ENCODE peak calls at places on chromosome 7, in eight cellular contexts. One of them, this sample, is unnamed.

GRCh38 chr7:7920481-7920880 is 48.1 kb upstream of the GLCCI1 start:
- DNase-seq in mesendoderm: no peak
- DNase-seq in psoas muscle: no peak
- DNase-seq in lower lobe of right lung: no peak
- DNase-seq in CD8-positive, alpha-beta memory T cell: no peak
- DNase-seq in heart right ventricle: no peak
- DNase-seq in HCT116: no peak
- DNase-seq in endodermal cell: no peak
- DNase-seq in this sample: no peak

GRCh38 chr7:4642468-4643203 is 39.5 kb upstream of the FOXK1 start:
- DNase-seq in psoas muscle: no peak
- DNase-seq in lower lobe of right lung: no peak
- DNase-seq in heart right ventricle: no peak
- DNase-seq in HCT116: no peak
- DNase-seq in mesendoderm: no peak
- DNase-seq in CD8-positive, alpha-beta memory T cell: no peak
- DNase-seq in endodermal cell: no peak
- DNase-seq in this sample: peak

GRCh38 chr7:95577137-95577536 is 19.2 kb downstream of the PDK4 start:
- DNase-seq in CD8-positive, alpha-beta memory T cell: no peak
- DNase-seq in lower lobe of right lung: no peak
- DNase-seq in heart right ventricle: no peak
- DNase-seq in endodermal cell: peak
- DNase-seq in HCT116: no peak
- DNase-seq in psoas muscle: no peak
- DNase-seq in mesendoderm: peak
- DNase-seq in this sample: no peak

GRCh38 chr7:29463504-29464158 is 100.0 kb upstream of the PRR15 start:
- DNase-seq in psoas muscle: no peak
- DNase-seq in CD8-positive, alpha-beta memory T cell: no peak
- DNase-seq in heart right ventricle: no peak
- DNase-seq in endodermal cell: no peak
- DNase-seq in mesendoderm: no peak
- DNase-seq in lower lobe of right lung: no peak
- DNase-seq in HCT116: no peak
- DNase-seq in this sample: no peak

GRCh38 chr7:159105066-159105780 is 39.4 kb downstream of the VIPR2 start:
- DNase-seq in endodermal cell: no peak
- DNase-seq in mesendoderm: no peak
- DNase-seq in lower lobe of right lung: no peak
- DNase-seq in HCT116: no peak
- DNase-seq in heart right ventricle: no peak
- DNase-seq in psoas muscle: peak
- DNase-seq in CD8-positive, alpha-beta memory T cell: no peak
- DNase-seq in this sample: peak

GRCh38 chr7:388461-388960 is 98.5 kb downstream of the FOXL3 start:
- DNase-seq in endodermal cell: peak
- DNase-seq in mesendoderm: no peak
- DNase-seq in lower lobe of right lung: peak
- DNase-seq in CD8-positive, alpha-beta memory T cell: no peak
- DNase-seq in heart right ventricle: peak
- DNase-seq in HCT116: no peak
- DNase-seq in psoas muscle: no peak
- DNase-seq in this sample: peak

GRCh38 chr7:31948041-31948440 is 122.2 kb downstream of the PDE1C start:
- DNase-seq in CD8-positive, alpha-beta memory T cell: no peak
- DNase-seq in heart right ventricle: no peak
- DNase-seq in lower lobe of right lung: no peak
- DNase-seq in mesendoderm: no peak
- DNase-seq in psoas muscle: no peak
- DNase-seq in HCT116: no peak
- DNase-seq in endodermal cell: no peak
- DNase-seq in this sample: no peak

GRCh38 chr7:19567011-19567410 is 141.8 kb downstream of the POLR1F start:
- DNase-seq in lower lobe of right lung: no peak
- DNase-seq in psoas muscle: no peak
- DNase-seq in mesendoderm: no peak
- DNase-seq in HCT116: no peak
- DNase-seq in heart right ventricle: no peak
- DNase-seq in endodermal cell: no peak
- DNase-seq in CD8-positive, alpha-beta memory T cell: no peak
- DNase-seq in this sample: no peak

GRCh38 chr7:134351424-134351823 is 34.7 kb upstream of the SLC35B4 start:
- DNase-seq in heart right ventricle: no peak
- DNase-seq in CD8-positive, alpha-beta memory T cell: no peak
- DNase-seq in psoas muscle: no peak
- DNase-seq in lower lobe of right lung: no peak
- DNase-seq in mesendoderm: no peak
- DNase-seq in endodermal cell: no peak
- DNase-seq in HCT116: no peak
- DNase-seq in this sample: no peak

GRCh38 chr7:104230606-104231005 is 22.8 kb upstream of the ORC5 start:
- DNase-seq in mesendoderm: no peak
- DNase-seq in heart right ventricle: no peak
- DNase-seq in psoas muscle: no peak
- DNase-seq in HCT116: no peak
- DNase-seq in lower lobe of right lung: no peak
- DNase-seq in endodermal cell: no peak
- DNase-seq in CD8-positive, alpha-beta memory T cell: no peak
- DNase-seq in this sample: no peak

GRCh38 chr7:128219646-128220045 is 21.4 kb upstream of the LEP start:
- DNase-seq in CD8-positive, alpha-beta memory T cell: no peak
- DNase-seq in lower lobe of right lung: no peak
- DNase-seq in psoas muscle: no peak
- DNase-seq in HCT116: no peak
- DNase-seq in endodermal cell: no peak
- DNase-seq in heart right ventricle: no peak
- DNase-seq in mesendoderm: no peak
- DNase-seq in this sample: no peak

GRCh38 chr7:95687759-95688343 is 84.5 kb upstream of the DYNC1I1 start:
- DNase-seq in HCT116: peak
- DNase-seq in endodermal cell: peak
- DNase-seq in psoas muscle: no peak
- DNase-seq in mesendoderm: peak
- DNase-seq in lower lobe of right lung: no peak
- DNase-seq in CD8-positive, alpha-beta memory T cell: no peak
- DNase-seq in heart right ventricle: peak
- DNase-seq in this sample: no peak

GRCh38 chr7:150934045-150934766 is 43.9 kb downstream of the KCNH2 start:
- DNase-seq in HCT116: no peak
- DNase-seq in psoas muscle: no peak
- DNase-seq in mesendoderm: no peak
- DNase-seq in heart right ventricle: no peak
- DNase-seq in endodermal cell: no peak
- DNase-seq in CD8-positive, alpha-beta memory T cell: no peak
- DNase-seq in lower lobe of right lung: no peak
- DNase-seq in this sample: no peak

GRCh38 chr7:150988230-150989226 is 2.3 kb upstream of the NOS3 start:
- DNase-seq in psoas muscle: peak
- DNase-seq in HCT116: no peak
- DNase-seq in mesendoderm: peak
- DNase-seq in heart right ventricle: peak
- DNase-seq in lower lobe of right lung: no peak
- DNase-seq in endodermal cell: peak
- DNase-seq in CD8-positive, alpha-beta memory T cell: peak
- DNase-seq in this sample: peak

GRCh38 chr7:120733143-120733542 is 124.8 kb downstream of the TSPAN12 start:
- DNase-seq in lower lobe of right lung: no peak
- DNase-seq in mesendoderm: peak
- DNase-seq in HCT116: peak
- DNase-seq in heart right ventricle: no peak
- DNase-seq in CD8-positive, alpha-beta memory T cell: no peak
- DNase-seq in endodermal cell: no peak
- DNase-seq in psoas muscle: no peak
- DNase-seq in this sample: no peak

GRCh38 chr7:124776153-124776552 is 10.6 kb upstream of the GPR37 start:
- DNase-seq in CD8-positive, alpha-beta memory T cell: no peak
- DNase-seq in mesendoderm: no peak
- DNase-seq in HCT116: no peak
- DNase-seq in heart right ventricle: no peak
- DNase-seq in psoas muscle: no peak
- DNase-seq in endodermal cell: no peak
- DNase-seq in lower lobe of right lung: no peak
- DNase-seq in this sample: no peak

GRCh38 chr7:124403112-124403511 is 362.5 kb downstream of the GPR37 start:
- DNase-seq in heart right ventricle: no peak
- DNase-seq in lower lobe of right lung: no peak
- DNase-seq in endodermal cell: no peak
- DNase-seq in HCT116: no peak
- DNase-seq in mesendoderm: no peak
- DNase-seq in psoas muscle: no peak
- DNase-seq in CD8-positive, alpha-beta memory T cell: no peak
- DNase-seq in this sample: no peak

GRCh38 chr7:135731131-135731530 is 3.1 kb upstream of the SLC13A4 start:
- DNase-seq in HCT116: no peak
- DNase-seq in mesendoderm: no peak
- DNase-seq in CD8-positive, alpha-beta memory T cell: no peak
- DNase-seq in endodermal cell: no peak
- DNase-seq in lower lobe of right lung: no peak
- DNase-seq in psoas muscle: no peak
- DNase-seq in heart right ventricle: no peak
- DNase-seq in this sample: no peak

GRCh38 chr7:2607122-2607912 is 24.5 kb upstream of the TTYH3 start:
- DNase-seq in heart right ventricle: peak
- DNase-seq in HCT116: no peak
- DNase-seq in psoas muscle: peak
- DNase-seq in CD8-positive, alpha-beta memory T cell: no peak
- DNase-seq in mesendoderm: no peak
- DNase-seq in lower lobe of right lung: no peak
- DNase-seq in endodermal cell: no peak
- DNase-seq in this sample: peak

GRCh38 chr7:46752881-46753366 is 829.0 kb downstream of the TNS3 start:
- DNase-seq in mesendoderm: no peak
- DNase-seq in psoas muscle: no peak
- DNase-seq in endodermal cell: no peak
- DNase-seq in heart right ventricle: no peak
- DNase-seq in HCT116: peak
- DNase-seq in CD8-positive, alpha-beta memory T cell: no peak
- DNase-seq in lower lobe of right lung: no peak
- DNase-seq in this sample: no peak

GRCh38 chr7:92831716-92832622 is 4.4 kb downstream of the CDK6 start:
- DNase-seq in endodermal cell: no peak
- DNase-seq in CD8-positive, alpha-beta memory T cell: no peak
- DNase-seq in mesendoderm: peak
- DNase-seq in lower lobe of right lung: no peak
- DNase-seq in HCT116: no peak
- DNase-seq in heart right ventricle: no peak
- DNase-seq in psoas muscle: no peak
- DNase-seq in this sample: no peak

GRCh38 chr7:98294326-98294725 is 12.8 kb downstream of the BRI3 start:
- DNase-seq in CD8-positive, alpha-beta memory T cell: no peak
- DNase-seq in heart right ventricle: no peak
- DNase-seq in endodermal cell: no peak
- DNase-seq in psoas muscle: no peak
- DNase-seq in HCT116: no peak
- DNase-seq in lower lobe of right lung: no peak
- DNase-seq in mesendoderm: no peak
- DNase-seq in this sample: no peak

GRCh38 chr7:112112822-112113255 is 93.4 kb downstream of the DOCK4 start:
- DNase-seq in heart right ventricle: no peak
- DNase-seq in lower lobe of right lung: no peak
- DNase-seq in endodermal cell: no peak
- DNase-seq in CD8-positive, alpha-beta memory T cell: no peak
- DNase-seq in mesendoderm: no peak
- DNase-seq in psoas muscle: no peak
- DNase-seq in HCT116: no peak
- DNase-seq in this sample: no peak

GRCh38 chr7:64558781-64559180 is 4.1 kb downstream of the ZNF680 start:
- DNase-seq in HCT116: no peak
- DNase-seq in CD8-positive, alpha-beta memory T cell: no peak
- DNase-seq in psoas muscle: no peak
- DNase-seq in mesendoderm: no peak
- DNase-seq in endodermal cell: no peak
- DNase-seq in lower lobe of right lung: no peak
- DNase-seq in heart right ventricle: no peak
- DNase-seq in this sample: no peak
- H3K4me3 ChIP-seq in HCT116: no peak
- H3K4me3 ChIP-seq in CD8-positive, alpha-beta memory T cell: no peak
- H3K4me3 ChIP-seq in psoas muscle: peak
- H3K4me3 ChIP-seq in mesendoderm: no peak
- H3K4me3 ChIP-seq in endodermal cell: no peak
- H3K4me3 ChIP-seq in lower lobe of right lung: peak
- H3K4me3 ChIP-seq in heart right ventricle: no peak
- H3K4me3 ChIP-seq in this sample: no peak

DNA sequence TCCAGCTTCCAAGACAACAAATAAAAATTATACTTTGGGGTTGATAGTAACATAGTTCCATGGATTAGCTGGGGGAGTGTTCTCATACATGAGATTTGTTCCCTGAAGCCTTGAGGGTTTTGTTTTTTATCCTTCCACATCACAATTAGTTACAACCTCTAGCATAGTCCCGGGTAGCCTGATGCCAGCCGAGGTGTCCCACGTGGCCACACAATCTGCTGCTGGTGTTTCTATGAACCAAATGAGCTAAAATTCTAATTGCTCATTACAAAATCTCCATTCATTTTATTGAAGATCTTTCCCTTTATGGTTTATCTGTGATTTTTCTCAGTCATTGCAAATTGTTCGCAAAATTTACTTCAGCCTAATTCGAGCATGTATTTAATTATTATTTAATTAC is 84.7 kb downstream of the CACNA2D1 start:
- DNase-seq in lower lobe of right lung: no peak
- DNase-seq in heart right ventricle: no peak
- DNase-seq in HCT116: no peak
- DNase-seq in endodermal cell: no peak
- DNase-seq in CD8-positive, alpha-beta memory T cell: no peak
- DNase-seq in psoas muscle: no peak
- DNase-seq in mesendoderm: no peak
- DNase-seq in this sample: no peak
- H3K27ac ChIP-seq in lower lobe of right lung: no peak
- H3K27ac ChIP-seq in heart right ventricle: no peak
- H3K27ac ChIP-seq in HCT116: no peak
- H3K27ac ChIP-seq in endodermal cell: no peak
- H3K27ac ChIP-seq in CD8-positive, alpha-beta memory T cell: no peak
- H3K27ac ChIP-seq in psoas muscle: peak
- H3K27ac ChIP-seq in mesendoderm: no peak
- H3K27ac ChIP-seq in this sample: no peak

GRCh38 chr7:155459133-155459866 is 1.4 kb downstream of the EN2 start:
- DNase-seq in endodermal cell: peak
- DNase-seq in heart right ventricle: no peak
- DNase-seq in psoas muscle: no peak
- DNase-seq in lower lobe of right lung: no peak
- DNase-seq in HCT116: no peak
- DNase-seq in CD8-positive, alpha-beta memory T cell: no peak
- DNase-seq in mesendoderm: peak
- DNase-seq in this sample: peak
- H3K4me3 ChIP-seq in endodermal cell: no peak
- H3K4me3 ChIP-seq in heart right ventricle: peak
- H3K4me3 ChIP-seq in psoas muscle: peak
- H3K4me3 ChIP-seq in lower lobe of right lung: peak
- H3K4me3 ChIP-seq in HCT116: no peak
- H3K4me3 ChIP-seq in CD8-positive, alpha-beta memory T cell: no peak
- H3K4me3 ChIP-seq in mesendoderm: no peak
- H3K4me3 ChIP-seq in this sample: no peak

DNA sequence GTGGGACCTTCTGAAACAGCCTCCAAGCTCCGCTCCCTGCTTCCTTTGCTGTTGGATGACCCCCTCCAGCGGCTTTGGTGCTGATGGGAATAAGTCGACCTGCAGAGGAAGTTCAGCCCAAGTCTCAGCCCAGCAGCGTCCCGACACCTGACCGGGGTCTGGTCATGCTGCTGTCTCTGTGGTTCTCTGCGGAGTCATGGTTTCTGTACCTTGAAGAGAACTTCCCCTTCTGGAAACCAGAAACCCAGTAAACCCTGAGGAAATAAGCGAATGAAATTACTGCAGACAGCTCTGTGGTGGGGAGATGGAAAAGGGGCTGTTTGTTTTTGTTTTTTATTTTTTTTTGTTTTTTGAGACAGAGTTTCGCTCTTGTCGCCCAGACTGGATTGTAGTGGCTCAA is 18.3 kb upstream of the ZNF12 start:
- DNase-seq in HCT116: no peak
- DNase-seq in lower lobe of right lung: peak
- DNase-seq in CD8-positive, alpha-beta memory T cell: no peak
- DNase-seq in heart right ventricle: no peak
- DNase-seq in endodermal cell: no peak
- DNase-seq in psoas muscle: no peak
- DNase-seq in mesendoderm: no peak
- DNase-seq in this sample: peak
- H3K27ac ChIP-seq in HCT116: no peak
- H3K27ac ChIP-seq in lower lobe of right lung: no peak
- H3K27ac ChIP-seq in CD8-positive, alpha-beta memory T cell: no peak
- H3K27ac ChIP-seq in heart right ventricle: no peak
- H3K27ac ChIP-seq in endodermal cell: no peak
- H3K27ac ChIP-seq in psoas muscle: no peak
- H3K27ac ChIP-seq in mesendoderm: no peak
- H3K27ac ChIP-seq in this sample: no peak